ENCODE peak calls at places on chromosomes 7 and 10, in five cellular contexts. Y, N, R, Q and I are unnamed samples.

GRCh38 chr7:42911482-42912447 is at the start of gene C7orf25:
- DNase-seq in Y (peak), R (peak), Q (peak), N (peak), I (peak)

GRCh38 chr10:24428410-24428782 is 219.5 kb downstream of the KIAA1217 start:
- DNase-seq in Y (no peak), Q (no peak), N (no peak), R (peak), I (no peak)

GRCh38 chr10:16545126-16545736 is 23.6 kb upstream of the C1QL3 start:
- DNase-seq in N (no peak), Y (peak), Q (peak), R (peak), I (no peak)

GRCh38 chr7:155381852-155382801 is 75.8 kb upstream of the EN2 start:
- DNase-seq in N (no peak), Q (no peak), R (no peak), Y (no peak), I (no peak)

GRCh38 chr10:110410329-110411046 is 87.2 kb upstream of the DUSP5 start:
- DNase-seq in Y (no peak), Q (peak), N (peak), R (peak), I (no peak)

GRCh38 chr7:129169171-129169643 is 19.2 kb upstream of the SMO start:
- DNase-seq in Y (peak), R (no peak), N (no peak), Q (no peak), I (peak)

GRCh38 chr10:3935141-3935540 is 150.1 kb upstream of the KLF6 start:
- DNase-seq in Q (peak), R (no peak), Y (peak), N (no peak), I (no peak)

GRCh38 chr7:155694846-155695245 is 50.4 kb downstream of the RBM33 start:
- DNase-seq in Q (no peak), Y (no peak), N (no peak), R (no peak), I (no peak)

GRCh38 chr10:129102906-129103693 is 363.9 kb upstream of the MGMT start:
- DNase-seq in Y (no peak), R (no peak), N (no peak), Q (no peak), I (no peak)

GRCh38 chr7:66281678-66282593 is 76.8 kb downstream of the TPST1 start:
- DNase-seq in Y (no peak), N (no peak), R (peak), Q (peak), I (no peak)

GRCh38 chr10:114635101-114635500 is 23.0 kb downstream of the ABLIM1 start:
- DNase-seq in N (no peak), R (no peak), Y (no peak), Q (no peak), I (no peak)

GRCh38 chr7:149284343-149284742 is 22.3 kb downstream of the ZNF783 start:
- DNase-seq in Q (no peak), Y (peak), N (no peak), R (no peak), I (no peak)

GRCh38 chr10:63423489-63423888 is 42.3 kb downstream of the JMJD1C start:
- DNase-seq in Y (no peak), N (no peak), R (no peak), Q (no peak), I (no peak)